ENCODE peak calls at places on chromosomes 12 and 14, in seven cellular contexts. One of them, this sample, is unnamed.

GRCh38 chr12:726281-727140 is 25.9 kb upstream of the WNK1 start:
- DNase-seq in hippocampal formation: no peak
- DNase-seq in mucosa of descending colon: no peak
- DNase-seq in Kasumi-1: peak
- DNase-seq in T-helper 1 cell: no peak
- DNase-seq in tibial nerve: no peak
- DNase-seq in GM03348: no peak
- DNase-seq in this sample: no peak

GRCh38 chr12:3712209-3712992 is 40.5 kb downstream of the CRACR2A start:
- DNase-seq in mucosa of descending colon: no peak
- DNase-seq in Kasumi-1: no peak
- DNase-seq in hippocampal formation: no peak
- DNase-seq in T-helper 1 cell: no peak
- DNase-seq in GM03348: no peak
- DNase-seq in tibial nerve: no peak
- DNase-seq in this sample: no peak

GRCh38 chr12:2834581-2835491 is at the start of gene NRIP2:
- DNase-seq in GM03348: peak
- DNase-seq in hippocampal formation: peak
- DNase-seq in T-helper 1 cell: no peak
- DNase-seq in mucosa of descending colon: no peak
- DNase-seq in tibial nerve: no peak
- DNase-seq in Kasumi-1: no peak
- DNase-seq in this sample: peak

GRCh38 chr14:102020058-102020971 is 55.9 kb downstream of the DYNC1H1 start:
- DNase-seq in Kasumi-1: no peak
- DNase-seq in GM03348: peak
- DNase-seq in T-helper 1 cell: peak
- DNase-seq in tibial nerve: no peak
- DNase-seq in mucosa of descending colon: peak
- DNase-seq in hippocampal formation: no peak
- DNase-seq in this sample: no peak

GRCh38 chr12:124501827-124502226 is 65.6 kb downstream of the NCOR2 start:
- DNase-seq in T-helper 1 cell: no peak
- DNase-seq in mucosa of descending colon: no peak
- DNase-seq in tibial nerve: no peak
- DNase-seq in hippocampal formation: no peak
- DNase-seq in Kasumi-1: no peak
- DNase-seq in GM03348: no peak
- DNase-seq in this sample: no peak

GRCh38 chr12:120381752-120382419 is 12.9 kb upstream of the MSI1 start:
- DNase-seq in tibial nerve: no peak
- DNase-seq in hippocampal formation: no peak
- DNase-seq in T-helper 1 cell: no peak
- DNase-seq in GM03348: no peak
- DNase-seq in Kasumi-1: no peak
- DNase-seq in mucosa of descending colon: no peak
- DNase-seq in this sample: no peak

GRCh38 chr12:6925239-6925542 is 2.6 kb upstream of the ATN1 start:
- DNase-seq in GM03348: no peak
- DNase-seq in Kasumi-1: no peak
- DNase-seq in hippocampal formation: no peak
- DNase-seq in mucosa of descending colon: no peak
- DNase-seq in tibial nerve: no peak
- DNase-seq in T-helper 1 cell: no peak
- DNase-seq in this sample: no peak

GRCh38 chr12:98371419-98371818 is 144.0 kb upstream of the TMPO start:
- DNase-seq in tibial nerve: no peak
- DNase-seq in T-helper 1 cell: peak
- DNase-seq in GM03348: no peak
- DNase-seq in Kasumi-1: peak
- DNase-seq in hippocampal formation: no peak
- DNase-seq in mucosa of descending colon: no peak
- DNase-seq in this sample: no peak

GRCh38 chr14:52253503-52253902 is 14.0 kb upstream of the PTGDR start:
- DNase-seq in tibial nerve: no peak
- DNase-seq in GM03348: no peak
- DNase-seq in hippocampal formation: no peak
- DNase-seq in T-helper 1 cell: no peak
- DNase-seq in Kasumi-1: no peak
- DNase-seq in mucosa of descending colon: no peak
- DNase-seq in this sample: no peak

GRCh38 chr12:75951399-75952228 is 80.0 kb downstream of the PHLDA1 start:
- DNase-seq in hippocampal formation: no peak
- DNase-seq in GM03348: no peak
- DNase-seq in Kasumi-1: no peak
- DNase-seq in tibial nerve: no peak
- DNase-seq in mucosa of descending colon: no peak
- DNase-seq in T-helper 1 cell: no peak
- DNase-seq in this sample: no peak

GRCh38 chr12:12399906-12400305 is 43.0 kb downstream of the BORCS5 start:
- DNase-seq in hippocampal formation: no peak
- DNase-seq in GM03348: no peak
- DNase-seq in tibial nerve: no peak
- DNase-seq in Kasumi-1: no peak
- DNase-seq in mucosa of descending colon: no peak
- DNase-seq in T-helper 1 cell: no peak
- DNase-seq in this sample: no peak

GRCh38 chr12:96908170-96908675 is 1.2 kb downstream of the NEDD1 start:
- DNase-seq in Kasumi-1: no peak
- DNase-seq in hippocampal formation: no peak
- DNase-seq in mucosa of descending colon: no peak
- DNase-seq in T-helper 1 cell: peak
- DNase-seq in GM03348: no peak
- DNase-seq in tibial nerve: no peak
- DNase-seq in this sample: no peak

GRCh38 chr12:51970904-51971646 is 19.6 kb downstream of the ACVR1B start:
- DNase-seq in Kasumi-1: no peak
- DNase-seq in mucosa of descending colon: no peak
- DNase-seq in GM03348: no peak
- DNase-seq in T-helper 1 cell: peak
- DNase-seq in hippocampal formation: no peak
- DNase-seq in tibial nerve: no peak
- DNase-seq in this sample: no peak

GRCh38 chr14:74309125-74309654 is 6.5 kb upstream of the ABCD4 start:
- DNase-seq in GM03348: no peak
- DNase-seq in T-helper 1 cell: no peak
- DNase-seq in hippocampal formation: no peak
- DNase-seq in Kasumi-1: no peak
- DNase-seq in mucosa of descending colon: no peak
- DNase-seq in tibial nerve: no peak
- DNase-seq in this sample: no peak

GRCh38 chr14:100135073-100135472 is 24.4 kb downstream of the DEGS2 start:
- DNase-seq in Kasumi-1: no peak
- DNase-seq in hippocampal formation: no peak
- DNase-seq in GM03348: no peak
- DNase-seq in tibial nerve: no peak
- DNase-seq in mucosa of descending colon: no peak
- DNase-seq in T-helper 1 cell: no peak
- DNase-seq in this sample: no peak

GRCh38 chr12:40336573-40337199 is 111.9 kb downstream of the LRRK2 start:
- DNase-seq in mucosa of descending colon: no peak
- DNase-seq in T-helper 1 cell: no peak
- DNase-seq in Kasumi-1: peak
- DNase-seq in hippocampal formation: no peak
- DNase-seq in tibial nerve: no peak
- DNase-seq in GM03348: peak
- DNase-seq in this sample: no peak

This sample was measured in midbrain.